ENCODE peak calls at places on chromosome 21, in seven cellular contexts. J is astrocyte, T is upper lobe of left lung, X is left ventricle myocardium inferior, B is A549, W is neural progenitor cell, S is HCT116. V is an unnamed sample. For H3K9me3, the result is how much of the 10 kb centered on the place peaks cover.

GRCh38 chr21:35525443-35525842 is 476.3 kb upstream of the RUNX1 start:
- DNase-seq in W (no peak), B (no peak), X (no peak), S (peak), J (no peak), T (no peak), V (no peak)

GRCh38 chr21:16198546-16198945 is 468.8 kb downstream of the USP25 start:
- DNase-seq in S (no peak), X (no peak), B (no peak), W (no peak), J (peak), T (no peak), V (no peak)

GRCh38 chr21:29888437-29888836 is 51.4 kb downstream of the GRIK1 start:
- DNase-seq in T (no peak), X (no peak), S (no peak), J (no peak), W (no peak), B (no peak), V (no peak)

GRCh38 chr21:20023199-20023598 is 975.0 kb upstream of the NCAM2 start:
- DNase-seq in X (no peak), T (no peak), W (no peak), S (no peak), J (no peak), B (no peak), V (no peak)

GRCh38 chr21:25457411-25457810 is 149.9 kb downstream of the MRPL39 start:
- DNase-seq in J (peak), T (no peak), W (no peak), S (no peak), X (no peak), B (no peak), V (no peak)

GRCh38 chr21:38459490-38459889 is 38.8 kb downstream of the ERG start:
- DNase-seq in T (no peak), S (no peak), W (no peak), X (no peak), J (no peak), B (no peak), V (no peak)

GRCh38 chr21:36274128-36274527 is 45.9 kb upstream of the MORC3 start:
- DNase-seq in B (no peak), X (no peak), S (no peak), T (no peak), J (no peak), W (no peak), V (no peak)

GRCh38 chr21:32976791-32977190 is 48.9 kb upstream of the OLIG2 start:
- DNase-seq in T (no peak), B (no peak), W (no peak), J (no peak), X (no peak), S (no peak), V (no peak)

GRCh38 chr21:36966846-36967657 is 583 bp upstream of the HLCS start:
- DNase-seq in J (no peak), T (no peak), B (no peak), W (no peak), S (no peak), X (no peak), V (peak)

GRCh38 chr21:23686737-23687136 is 1920.5 kb downstream of the MRPL39 start:
- DNase-seq in B (no peak), W (no peak), T (no peak), S (no peak), X (no peak), J (no peak), V (no peak)

GRCh38 chr21:34864370-34865209 is 184.5 kb downstream of the RUNX1 start:
- DNase-seq in W (no peak), T (no peak), X (no peak), J (no peak), S (no peak), B (no peak), V (no peak)

GRCh38 chr21:37266515-37267221 is 466 bp downstream of the VPS26C start:
- DNase-seq in T (peak), W (peak), J (peak), S (no peak), X (no peak), B (peak), V (peak)

GRCh38 chr21:44836666-44837471 is 19.0 kb upstream of the SUMO3 start:
- DNase-seq in X (no peak), J (no peak), W (no peak), B (peak), T (no peak), S (no peak), V (peak)

GRCh38 chr21:36480618-36481017 is 696 bp upstream of the CLDN14 start:
- DNase-seq in T (no peak), W (no peak), B (no peak), J (no peak), X (no peak), S (no peak), V (no peak)

GRCh38 chr21:25691931-25692330 is 42.8 kb downstream of the ATP5PF start:
- DNase-seq in B (no peak), S (no peak), J (no peak), X (peak), W (no peak), T (peak), V (no peak)

GRCh38 chr21:34061983-34062382 is 11.4 kb upstream of the MRPS6 start:
- DNase-seq in S (peak), X (no peak), T (no peak), W (no peak), J (no peak), B (peak), V (no peak)

GRCh38 chr21:44444286-44444931 is 10.9 kb upstream of the LRRC3 start:
- DNase-seq in S (peak), B (no peak), T (peak), X (peak), J (no peak), W (peak), V (no peak)

GRCh38 chr21:38277501-38278111 is 20.8 kb downstream of the KCNJ15 start:
- DNase-seq in J (peak), X (no peak), W (no peak), T (no peak), B (peak), S (no peak), V (peak)

GRCh38 chr21:15365751-15366392 is 301.1 kb upstream of the NRIP1 start:
- DNase-seq in T (no peak), S (no peak), W (no peak), X (no peak), B (no peak), J (no peak), V (no peak)

GRCh38 chr21:44876849-44877575 is 3.5 kb upstream of the PTTG1IP start:
- DNase-seq in X (no peak), S (no peak), B (no peak), W (no peak), T (no peak), J (no peak), V (no peak)

GRCh38 chr21:36773111-36773510 is 74.2 kb downstream of the SIM2 start:
- DNase-seq in S (no peak), B (peak), W (no peak), J (peak), T (peak), X (peak), V (peak)

GRCh38 chr21:16569679-16570078 is 839.9 kb downstream of the USP25 start:
- DNase-seq in T (no peak), W (no peak), J (peak), S (no peak), X (no peak), B (no peak), V (no peak)

GRCh38 chr21:16534408-16535099 is 804.8 kb downstream of the USP25 start:
- DNase-seq in S (no peak), J (peak), T (no peak), B (peak), X (peak), W (no peak), V (peak)

GRCh38 chr21:15539376-15539775 is 190.4 kb upstream of the USP25 start:
- DNase-seq in J (no peak), X (no peak), B (no peak), W (no peak), T (no peak), S (no peak), V (no peak)

GRCh38 chr21:26686278-26686677 is 113.2 kb upstream of the CYYR1 start:
- DNase-seq in S (no peak), T (no peak), W (no peak), B (peak), J (no peak), X (no peak), V (peak)

GRCh38 chr21:42851812-42852665 is 27.3 kb downstream of the WDR4 start:
- DNase-seq in X (no peak), J (no peak), T (no peak), W (no peak), S (no peak), B (no peak), V (no peak)

GRCh38 chr21:36699026-36699545 is at the start of gene SIM2:
- DNase-seq in S (peak), W (peak), X (no peak), B (peak), J (no peak), T (no peak), V (no peak)

GRCh38 chr21:23887709-23888303 is 1719.5 kb downstream of the MRPL39 start:
- DNase-seq in W (no peak), T (peak), S (no peak), J (no peak), X (no peak), B (no peak), V (no peak)

GRCh38 chr21:27248791-27249190 is 281.9 kb upstream of the ADAMTS5 start:
- DNase-seq in T (no peak), W (no peak), X (no peak), S (no peak), J (no peak), B (no peak), V (no peak)

GRCh38 chr21:33286600-33287456 is 20.7 kb downstream of the IL10RB start:
- DNase-seq in X (peak), J (peak), T (no peak), W (no peak), B (peak), S (peak), V (peak)

GRCh38 chr21:16908087-16908486 is 604.8 kb upstream of the CXADR start:
- DNase-seq in S (no peak), W (no peak), J (peak), B (peak), X (no peak), T (no peak), V (peak)

GRCh38 chr21:38460171-38460742 is 38.0 kb downstream of the ERG start:
- DNase-seq in T (no peak), B (no peak), X (no peak), S (no peak), J (peak), W (no peak), V (no peak)

GRCh38 chr21:38322551-38322950 is 65.8 kb downstream of the KCNJ15 start:
- DNase-seq in J (peak), T (no peak), W (no peak), S (no peak), B (no peak), X (no peak), V (no peak)

GRCh38 chr21:17903929-17904639 is 84.9 kb upstream of the C21orf91 start:
- DNase-seq in B (no peak), J (peak), S (no peak), W (no peak), T (no peak), X (no peak), V (no peak)

GRCh38 chr21:31558839-31559367 is 100.6 kb upstream of the SOD1 start:
- DNase-seq in T (peak), J (peak), S (peak), B (peak), X (peak), W (peak), V (peak)
- TF ChIP-seq CTCF in T (no peak), J (no peak), S (no peak), B (no peak), X (peak), W (peak), V (no peak)

DNA sequence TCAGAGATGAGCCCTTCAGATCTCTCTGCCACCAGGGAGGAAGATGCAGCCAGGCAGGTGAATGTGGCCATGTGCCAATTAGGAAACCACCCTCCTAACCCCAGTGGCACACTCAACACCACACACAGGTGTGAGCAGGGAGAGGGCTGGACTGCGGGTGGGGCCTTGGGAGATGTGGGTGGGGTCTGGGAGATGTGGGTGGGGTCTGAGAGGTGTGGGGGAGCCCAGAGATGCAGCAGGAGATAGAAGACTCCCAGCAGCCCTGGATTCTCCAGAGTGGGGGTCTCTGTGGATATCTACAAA is 43.2 kb upstream of the COL6A1 start:
- DNase-seq in B (no peak), X (no peak), S (no peak), T (no peak), W (no peak), J (no peak), V (no peak)
- H3K9me3 ChIP-seq in B (under half), X (under half), S (under half), T (under half), W (under half), J (under half), V (under half)

GRCh38 chr21:41529769-41530168 is 21.8 kb upstream of the TMPRSS2 start:
- DNase-seq in B (no peak), W (no peak), T (no peak), J (no peak), X (no peak), S (no peak), V (no peak)

GRCh38 chr21:41523175-41523574 is 15.2 kb upstream of the TMPRSS2 start:
- DNase-seq in J (no peak), X (no peak), W (no peak), B (no peak), T (no peak), S (no peak), V (no peak)

GRCh38 chr21:41530366-41530765 is 22.4 kb upstream of the TMPRSS2 start:
- DNase-seq in W (no peak), J (no peak), S (no peak), X (no peak), B (no peak), T (no peak), V (no peak)

GRCh38 chr21:41521489-41522027 is 13.6 kb upstream of the TMPRSS2 start:
- DNase-seq in T (no peak), S (no peak), J (no peak), B (no peak), W (no peak), X (no peak), V (no peak)

GRCh38 chr21:41526478-41527087 is 18.6 kb upstream of the TMPRSS2 start:
- DNase-seq in X (no peak), S (no peak), J (no peak), B (no peak), T (no peak), W (no peak), V (no peak)
- TF ChIP-seq CTCF in X (no peak), S (no peak), J (no peak), B (no peak), T (no peak), W (no peak), V (no peak)

GRCh38 chr21:28598214-28598613 is 394.5 kb downstream of the LTN1 start:
- DNase-seq in J (no peak), X (no peak), S (no peak), T (no peak), W (no peak), B (no peak), V (no peak)
- H3K9me3 ChIP-seq in J (under half), X (under half), S (under half), T (under half), W (under half), B (under half), V (under half)

DNA sequence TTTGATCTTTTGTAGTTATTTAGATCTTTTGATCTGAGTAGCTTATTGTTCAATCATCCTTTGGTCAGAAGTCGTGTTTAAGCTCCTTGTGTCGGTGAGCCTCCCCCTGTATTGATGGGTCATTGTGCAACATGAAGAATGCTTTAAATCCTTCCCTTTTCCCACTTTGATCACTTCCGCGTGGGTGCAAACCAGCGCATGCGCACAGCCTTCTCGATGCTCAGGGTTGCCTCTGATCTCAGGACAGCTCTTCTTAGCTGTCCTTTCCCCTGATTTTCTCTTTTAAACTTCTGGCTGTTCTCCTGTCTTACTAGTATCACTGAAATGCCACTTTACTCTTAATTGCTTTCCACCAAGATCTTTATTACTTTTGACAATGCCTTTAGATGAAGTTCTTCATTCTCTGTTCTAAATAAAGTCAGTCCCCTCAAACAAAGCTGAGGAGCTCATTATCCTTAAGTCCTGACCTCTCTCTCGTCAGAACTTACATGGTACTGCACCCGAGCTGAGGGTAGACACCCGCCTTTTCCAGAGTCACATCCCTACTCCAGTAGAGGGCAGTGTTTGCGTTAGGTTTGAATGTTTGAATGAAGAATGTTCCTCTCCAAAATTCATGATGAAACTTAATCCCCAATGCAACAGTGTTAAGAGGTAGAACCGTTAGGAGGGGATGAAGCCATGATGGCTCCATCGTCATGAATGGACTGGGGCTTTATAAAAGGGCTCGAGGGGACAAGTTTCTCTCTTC is 547.9 kb upstream of the TMPRSS15 start:
- DNase-seq in T (no peak), B (peak), X (no peak), J (no peak), S (no peak), W (peak), V (peak)
- TF ChIP-seq CTCF in T (no peak), B (no peak), X (peak), J (no peak), S (no peak), W (peak), V (peak)

GRCh38 chr21:40688106-40688850 is 158.7 kb downstream of the DSCAM start:
- DNase-seq in J (no peak), T (no peak), W (no peak), X (no peak), B (no peak), S (no peak), V (no peak)
- H3K9me3 ChIP-seq in J (under half), T (under half), W (under half), X (under half), B (under half), S (under half), V (under half)

GRCh38 chr21:14308234-14308633 is 74.7 kb downstream of the HSPA13 start:
- DNase-seq in T (no peak), X (no peak), S (no peak), W (no peak), J (no peak), B (no peak), V (no peak)

GRCh38 chr21:14303731-14304488 is 79.0 kb downstream of the HSPA13 start:
- DNase-seq in X (no peak), W (no peak), B (no peak), J (no peak), S (no peak), T (no peak), V (no peak)

GRCh38 chr21:14306143-14306907 is 76.6 kb downstream of the HSPA13 start:
- DNase-seq in J (no peak), X (no peak), B (peak), T (no peak), W (no peak), S (no peak), V (no peak)
- TF ChIP-seq CTCF in J (no peak), X (no peak), B (peak), T (no peak), W (peak), S (no peak), V (no peak)

V was measured in adrenal gland.